ENCODE peak calls at places on chromosomes 13 and 19, in four cellular contexts. V is neural crest cell, U is suprapubic skin, Z is colonic mucosa. A is an unnamed sample.

GRCh38 chr19:46186717-46187101 is 38.7 kb downstream of the IGFL2 start:
- DNase-seq in V (no peak), U (no peak), Z (no peak), A (no peak)

GRCh38 chr19:55519461-55520311 is 17.2 kb downstream of the SBK2 start:
- DNase-seq in V (no peak), U (no peak), Z (no peak), A (no peak)

GRCh38 chr13:30714629-30715028 is 20.7 kb upstream of the ALOX5AP start:
- DNase-seq in V (no peak), U (no peak), Z (no peak), A (no peak)

GRCh38 chr13:65378943-65379519 is 1851.1 kb downstream of the PCDH9 start:
- DNase-seq in V (no peak), U (no peak), Z (no peak), A (no peak)

GRCh38 chr13:74768521-74769090 is 634.4 kb upstream of the KLF12 start:
- DNase-seq in V (no peak), U (no peak), Z (no peak), A (no peak)

GRCh38 chr13:99197257-99197651 is 3.4 kb upstream of the UBAC2 start:
- DNase-seq in V (no peak), U (no peak), Z (peak; percentile 66), A (no peak)

GRCh38 chr13:92804346-92804745 is 422.3 kb upstream of the GPC6 start:
- DNase-seq in V (no peak), U (no peak), Z (no peak), A (no peak)

GRCh38 chr19:27748551-27749152 is 1464.3 kb downstream of the UQCRFS1 start:
- DNase-seq in V (no peak), U (no peak), Z (no peak), A (no peak)

GRCh38 chr19:37654525-37654832 is 786 bp downstream of the ZFP30 start:
- DNase-seq in V (no peak), U (no peak), Z (no peak), A (no peak)

GRCh38 chr13:71864094-71864980 is 2.7 kb downstream of the DACH1 start:
- DNase-seq in V (peak; percentile 41), U (peak; percentile 63), Z (peak; percentile 91), A (peak; percentile 35)

GRCh38 chr19:35142531-35143230 is 374 bp upstream of the FXYD7 start:
- DNase-seq in V (peak; percentile 66), U (no peak), Z (peak; percentile 70), A (no peak)
- TF ChIP-seq CTCF in V (peak; percentile 75), U (peak; percentile 78), Z (peak; percentile 52), A (peak; percentile 78)

DNA sequence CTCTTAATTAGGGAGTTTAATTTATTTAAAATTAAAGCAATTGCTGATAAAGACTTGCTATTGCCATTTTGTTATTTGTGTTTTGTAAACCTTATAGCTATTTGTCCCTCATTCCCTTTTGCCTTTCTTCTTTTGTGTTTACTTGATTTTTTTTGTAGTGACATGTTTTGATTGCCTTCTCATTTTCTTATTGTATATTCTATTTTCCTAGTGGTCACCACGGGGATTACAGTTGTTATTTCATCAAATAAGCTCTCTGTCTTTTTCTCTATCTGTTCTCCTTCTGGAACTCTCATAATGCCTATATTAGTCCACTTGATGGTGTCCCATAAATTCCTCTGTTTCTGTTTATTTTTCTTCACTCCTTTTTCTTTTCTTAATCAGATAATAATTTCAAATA is 64.4 kb upstream of the FRY start:
- DNase-seq in V (no peak), U (no peak), Z (no peak), A (no peak)
- TF ChIP-seq CTCF in V (peak; percentile 59), U (no peak), Z (no peak), A (peak; percentile 75)

DNA sequence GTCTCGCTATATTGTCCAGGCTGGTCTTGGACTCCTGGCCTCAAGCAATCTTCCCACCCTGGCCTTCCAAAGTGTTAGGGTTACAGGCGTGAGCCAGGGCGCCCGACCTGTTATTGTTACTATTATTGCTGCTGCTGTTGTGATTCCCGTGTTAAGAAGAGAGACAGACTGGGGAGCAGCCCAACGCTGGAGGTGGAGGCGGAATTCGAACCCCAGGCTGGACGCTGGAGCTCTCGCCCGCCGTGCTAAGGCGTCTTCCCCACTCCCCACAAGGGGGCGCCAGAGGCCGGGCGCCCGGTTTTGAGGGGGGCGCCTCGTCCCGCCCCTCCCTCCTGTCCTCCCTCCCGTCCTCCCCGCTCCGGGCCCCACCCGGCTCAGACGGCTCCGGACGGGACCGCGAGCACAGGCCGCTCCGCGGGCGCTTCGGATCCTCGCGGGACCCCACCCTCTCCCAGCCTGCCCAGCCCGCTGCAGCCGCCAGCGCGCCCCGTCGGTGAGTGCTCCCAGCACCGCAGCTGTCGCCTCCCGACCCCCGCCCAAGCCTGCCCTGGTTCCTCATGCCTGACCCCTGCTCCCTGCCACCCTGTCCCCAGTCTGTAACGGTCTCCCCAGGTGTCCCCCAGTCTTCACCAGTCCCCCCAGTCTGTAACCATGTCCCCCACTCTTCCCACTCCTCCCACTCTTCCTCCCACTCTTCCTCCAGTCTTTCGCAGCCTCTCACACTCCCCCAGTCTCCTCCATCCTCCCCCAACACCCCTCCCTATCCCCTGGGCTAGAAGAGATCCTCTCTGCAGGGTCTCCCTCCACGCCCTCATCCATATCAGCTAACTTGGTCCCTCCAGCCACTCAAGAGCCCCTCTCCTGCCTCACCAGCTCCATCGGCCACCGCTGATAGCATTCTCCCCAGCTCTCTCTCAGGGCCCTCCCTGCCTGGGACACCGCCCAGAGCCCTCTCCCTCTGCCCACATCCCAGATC is at the start of gene EHD2:
- DNase-seq in V (peak; percentile 32), U (no peak), Z (peak; percentile 56), A (peak; percentile 75)
- TF ChIP-seq CTCF in V (peak; percentile 90), U (peak; percentile 95), Z (peak; percentile 88), A (peak; percentile 97)

GRCh38 chr19:3027981-3028304 is 1.1 kb downstream of the TLE2 start:
- DNase-seq in V (no peak), U (no peak), Z (no peak), A (no peak)

GRCh38 chr19:3028305-3029069 is 593 bp downstream of the TLE2 start:
- DNase-seq in V (no peak), U (no peak), Z (peak; percentile 39), A (no peak)

GRCh38 chr19:3027292-3027691 is 1.8 kb downstream of the TLE2 start:
- DNase-seq in V (no peak), U (no peak), Z (no peak), A (no peak)

GRCh38 chr19:3031607-3031867 is 2.5 kb upstream of the TLE2 start:
- DNase-seq in V (no peak), U (no peak), Z (no peak), A (no peak)

GRCh38 chr19:3029070-3029923 is at the start of gene TLE2:
- DNase-seq in V (no peak), U (no peak), Z (no peak), A (no peak)
- TF ChIP-seq CTCF in V (no peak), U (no peak), Z (no peak), A (no peak)

DNA sequence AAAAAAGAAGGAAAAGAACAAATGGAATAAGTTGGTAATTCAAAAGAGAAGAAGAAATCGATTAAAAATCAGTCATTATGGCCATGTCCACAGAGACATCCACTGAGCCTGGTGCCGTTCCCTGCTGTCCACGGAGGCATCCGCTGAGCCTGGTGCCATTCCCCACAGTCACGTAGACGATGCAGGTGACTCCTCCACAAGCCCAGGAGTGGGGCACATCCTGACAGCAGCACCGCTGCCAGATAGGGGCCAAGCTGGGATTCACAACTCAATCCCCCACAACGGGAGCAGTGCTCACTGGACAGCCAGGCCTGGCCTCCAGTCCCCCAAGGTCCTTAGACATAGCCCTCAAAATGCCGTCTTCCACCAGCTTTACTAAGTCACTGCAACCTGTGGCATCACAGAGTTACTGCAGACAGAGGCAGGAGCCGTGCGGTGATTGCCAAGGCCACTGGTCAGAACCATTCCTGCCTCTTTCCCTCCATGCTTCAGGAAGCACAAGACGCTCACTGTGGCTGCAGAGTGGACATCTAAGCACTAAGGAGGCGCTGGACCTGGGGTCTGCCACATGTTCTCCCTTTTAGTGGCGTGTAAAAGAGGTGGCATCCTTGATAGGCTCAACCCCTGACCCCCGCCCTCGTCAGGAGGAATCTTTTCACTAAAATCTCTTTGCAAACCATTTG is 131.5 kb upstream of the SPACA7 start:
- DNase-seq in V (no peak), U (no peak), Z (peak; percentile 6), A (no peak)
- TF ChIP-seq CTCF in V (no peak), U (no peak), Z (no peak), A (no peak)

DNA sequence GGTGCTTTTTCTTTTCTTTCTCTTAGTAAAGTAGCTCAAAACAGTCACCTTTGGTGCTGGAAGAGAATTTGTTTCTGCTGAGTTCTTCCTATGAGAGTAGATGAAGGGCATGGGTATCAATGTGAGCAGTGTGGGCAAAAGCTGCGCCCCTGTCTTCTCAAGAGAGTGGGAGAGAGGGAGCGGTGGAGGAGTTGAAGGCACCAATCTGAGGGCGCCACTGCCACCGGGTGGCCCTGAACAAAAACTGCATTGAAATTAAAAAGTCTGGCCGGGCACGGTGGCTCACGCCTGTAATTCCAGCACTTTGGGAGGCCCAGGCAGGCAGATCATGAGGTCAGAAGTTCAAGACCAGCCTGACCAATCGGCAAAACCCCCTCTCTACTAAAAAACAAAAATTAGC is 28.7 kb upstream of the EPHX3 start:
- DNase-seq in V (no peak), U (no peak), Z (no peak), A (no peak)
- TF ChIP-seq CTCF in V (peak; percentile 53), U (peak; percentile 14), Z (no peak), A (no peak)

DNA sequence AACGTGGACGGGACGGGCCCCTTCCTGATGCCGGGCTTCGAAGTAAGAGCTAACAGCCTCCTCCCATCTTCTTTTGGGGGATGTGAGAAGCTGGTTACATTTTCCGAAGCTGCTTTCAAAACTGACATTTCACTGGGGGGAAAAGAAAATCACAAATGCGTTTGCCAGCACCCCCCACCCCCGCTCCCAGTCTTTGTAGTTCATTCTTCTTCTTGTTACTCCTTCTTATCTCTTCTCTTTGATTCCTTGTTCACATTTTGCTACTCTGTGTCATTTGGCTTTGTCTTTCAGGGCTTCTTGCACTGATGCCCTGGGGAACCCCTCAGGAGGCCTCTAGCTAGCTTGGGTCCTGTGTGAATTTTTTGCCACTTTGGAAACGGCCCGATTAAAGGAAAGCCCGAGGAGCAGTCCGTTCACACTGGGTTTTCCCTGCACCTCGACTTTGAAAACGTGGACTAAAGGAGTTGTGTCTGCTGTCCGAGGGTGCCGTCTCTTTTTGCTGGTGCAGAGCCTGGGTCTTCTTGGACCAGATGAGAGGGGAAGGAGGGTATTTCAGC is 1.3 kb downstream of the CARM1 start:
- DNase-seq in V (no peak), U (no peak), Z (no peak), A (no peak)
- TF ChIP-seq CTCF in V (peak; percentile 14), U (no peak), Z (no peak), A (peak; percentile 0)

DNA sequence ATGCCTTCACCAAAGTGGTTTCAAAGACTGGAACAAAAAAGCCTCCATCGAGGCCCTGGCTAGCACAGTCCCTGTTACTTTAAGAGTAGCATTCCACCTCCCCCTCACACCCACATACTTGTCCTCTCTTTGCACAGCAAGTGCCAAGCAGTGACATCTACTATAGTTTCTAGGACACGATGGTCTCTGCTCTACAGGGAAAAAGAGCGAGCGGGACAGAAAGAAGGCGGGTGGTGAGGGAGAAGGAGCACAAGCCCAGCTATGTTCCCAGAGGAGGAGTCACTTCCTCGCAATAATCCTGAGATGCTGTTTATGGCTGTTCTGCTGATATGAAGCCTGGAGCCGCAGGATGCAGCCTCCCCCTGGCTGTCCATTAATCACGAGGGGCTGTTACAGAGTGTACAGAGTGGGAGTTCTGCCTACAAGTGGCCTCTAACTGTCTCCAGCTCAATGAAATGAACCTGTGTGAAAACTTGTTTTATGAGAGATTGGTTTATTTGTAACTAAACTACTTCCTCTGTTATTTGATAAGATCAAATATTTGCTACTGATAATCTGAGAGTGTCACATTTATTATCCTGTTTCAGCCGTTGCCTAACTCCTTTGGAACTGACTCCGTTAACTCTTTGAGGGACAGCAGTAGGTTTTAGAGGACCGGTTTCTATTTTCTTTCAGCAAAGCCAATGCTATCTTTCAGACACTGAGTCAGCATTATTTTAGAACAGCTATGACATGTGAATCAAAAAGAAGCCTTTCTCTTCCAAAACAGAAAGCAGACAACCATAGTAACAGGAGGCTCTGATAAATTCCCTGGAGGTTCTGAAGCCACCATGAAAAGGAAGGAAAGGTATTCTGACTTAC is 208.0 kb downstream of the SPRY2 start:
- DNase-seq in V (peak; percentile 23), U (peak; percentile 60), Z (peak; percentile 87), A (peak; percentile 58)
- TF ChIP-seq CTCF in V (no peak), U (no peak), Z (no peak), A (no peak)

A was measured in mesothelial cell of epicardium.